ENCODE peak calls at places on chromosomes 6 and 20, in four cellular contexts. P, S, L and M are unnamed samples.

GRCh38 chr20:6582449-6582848 is 185.0 kb upstream of the BMP2 start:
- DNase-seq in P (no peak), L (no peak), S (no peak), M (no peak)

GRCh38 chr20:18613553-18613952 is 25.7 kb downstream of the DTD1 start:
- DNase-seq in S (no peak), L (no peak), P (no peak), M (no peak)

GRCh38 chr6:141666187-141666586 is 466.5 kb upstream of the GJE1 start:
- DNase-seq in P (no peak), S (no peak), L (no peak), M (no peak)

GRCh38 chr20:36113566-36114247 is 40.8 kb upstream of the EPB41L1 start:
- DNase-seq in L (no peak), P (no peak), S (no peak), M (no peak)

GRCh38 chr6:150068173-150068785 is 642 bp downstream of the ULBP3 start:
- DNase-seq in S (no peak), P (no peak), L (peak; percentile 15), M (no peak)

GRCh38 chr6:134347916-134348805 is 30.2 kb upstream of the SGK1 start:
- DNase-seq in P (no peak), S (no peak), L (no peak), M (no peak)

GRCh38 chr6:15907914-15908518 is 220.9 kb upstream of the MYLIP start:
- DNase-seq in P (no peak), L (no peak), S (no peak), M (no peak)

GRCh38 chr6:14772188-14772587 is 473.7 kb upstream of the JARID2 start:
- DNase-seq in S (no peak), L (no peak), P (no peak), M (no peak)

GRCh38 chr6:77123527-77123926 is 339.8 kb downstream of the HTR1B start:
- DNase-seq in P (no peak), S (no peak), L (no peak), M (no peak)

GRCh38 chr6:42774201-42774600 is 7.7 kb upstream of the BICRAL start:
- DNase-seq in P (no peak), S (peak; percentile 47), L (peak; percentile 57), M (no peak)

GRCh38 chr6:32175711-32176475 is at the start of gene AGPAT1:
- DNase-seq in L (peak; percentile 94), P (peak; percentile 95), S (peak; percentile 93), M (peak; percentile 93)

GRCh38 chr20:40673442-40673841 is 15.6 kb downstream of the MAFB start:
- DNase-seq in S (no peak), P (no peak), L (no peak), M (no peak)

GRCh38 chr20:23624307-23624706 is 13.4 kb downstream of the CST3 start:
- DNase-seq in L (no peak), S (no peak), P (no peak), M (no peak)

GRCh38 chr20:35279040-35279439 is 1.1 kb upstream of the MMP24OS start:
- DNase-seq in P (no peak), L (no peak), S (no peak), M (no peak)

GRCh38 chr20:10171864-10172751 is 46.5 kb upstream of the SNAP25 start:
- DNase-seq in P (peak; percentile 45), S (no peak), L (no peak), M (no peak)

GRCh38 chr6:56856036-56856580 is 98.8 kb upstream of the BEND6 start:
- DNase-seq in P (no peak), L (no peak), S (no peak), M (no peak)

GRCh38 chr20:38725959-38726848 is 1.9 kb downstream of the SLC32A1 start:
- DNase-seq in L (peak; percentile 21), S (no peak), P (peak; percentile 84), M (no peak)

GRCh38 chr6:114081730-114082129 is 110.8 kb upstream of the HDAC2 start:
- DNase-seq in S (no peak), L (no peak), P (no peak), M (no peak)

GRCh38 chr6:135299256-135299655 is 118.1 kb downstream of the MYB start:
- DNase-seq in P (no peak), S (no peak), L (no peak), M (no peak)

GRCh38 chr6:43037197-43037596 is 15.8 kb downstream of the RRP36 start:
- DNase-seq in S (no peak), L (no peak), P (no peak), M (no peak)

GRCh38 chr6:81289229-81289628 is 463.3 kb downstream of the TENT5A start:
- DNase-seq in S (no peak), P (no peak), L (no peak), M (no peak)

GRCh38 chr20:42735539-42735938 is 454.2 kb downstream of the PTPRT start:
- DNase-seq in L (no peak), S (no peak), P (no peak), M (no peak)

GRCh38 chr20:48142258-48142657 is 357.0 kb upstream of the SULF2 start:
- DNase-seq in P (no peak), S (no peak), L (no peak), M (no peak)

GRCh38 chr6:122845916-122846632 is 57.0 kb downstream of the SMPDL3A start:
- DNase-seq in L (no peak), P (no peak), S (no peak), M (no peak)

GRCh38 chr6:12286381-12287132 is 3.6 kb upstream of the EDN1 start:
- DNase-seq in L (no peak), P (no peak), S (no peak), M (no peak)

GRCh38 chr20:17893480-17893879 is 75.1 kb downstream of the SNX5 start:
- DNase-seq in P (no peak), L (no peak), S (no peak), M (no peak)

GRCh38 chr6:155224618-155225017 is 39.2 kb upstream of the CLDN20 start:
- DNase-seq in L (no peak), S (no peak), P (no peak), M (no peak)

GRCh38 chr6:111764238-111765182 is 108.7 kb downstream of the FYN start:
- DNase-seq in L (peak; percentile 29), P (peak; percentile 20), S (no peak), M (no peak)

GRCh38 chr20:1326031-1326930 is 2.7 kb downstream of the SDCBP2 start:
- DNase-seq in P (no peak), S (no peak), L (no peak), M (no peak)

DNA sequence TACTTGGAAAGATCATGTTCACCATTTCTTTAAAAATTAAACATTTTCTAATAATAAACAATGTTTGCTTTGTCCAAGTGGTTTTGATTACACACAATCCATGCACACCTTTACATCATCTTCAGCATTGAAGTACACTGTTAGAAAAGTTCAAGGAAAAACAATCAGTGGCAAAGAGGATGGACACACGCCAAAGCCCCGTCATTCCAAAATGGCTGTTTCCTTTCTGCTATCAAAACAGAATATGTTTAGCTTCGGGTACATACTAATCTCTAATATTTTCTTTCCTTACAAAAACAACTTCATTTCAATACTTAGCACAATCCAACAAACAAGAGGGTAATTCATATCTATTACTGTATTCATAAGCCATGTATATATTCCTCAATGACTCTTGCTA is 24.5 kb downstream of the REPS1 start:
- DNase-seq in P (no peak), S (no peak), L (no peak), M (no peak)
- H3K9me3 ChIP-seq in P (no peaks in the 10 kb centered on the region), S (no peaks in the 10 kb centered on the region), L (no peaks in the 10 kb centered on the region), M (no peaks in the 10 kb centered on the region)

GRCh38 chr20:29740951-29741593 is 1516.4 kb upstream of the DEFB115 start:
- DNase-seq in P (no peak), S (no peak), L (no peak), M (no peak)
- H3K9me3 ChIP-seq in P (no peaks in the 10 kb centered on the region), S (no peaks in the 10 kb centered on the region), L (no peaks in the 10 kb centered on the region), M (no peaks in the 10 kb centered on the region)

GRCh38 chr6:140124498-140124897 is 750.0 kb upstream of the CITED2 start:
- DNase-seq in P (no peak), S (no peak), L (no peak), M (no peak)
- H3K9me3 ChIP-seq in P (no peaks in the 10 kb centered on the region), S (no peaks in the 10 kb centered on the region), L (peaks cover 4% of the 10 kb centered on the region), M (no peaks in the 10 kb centered on the region)

DNA sequence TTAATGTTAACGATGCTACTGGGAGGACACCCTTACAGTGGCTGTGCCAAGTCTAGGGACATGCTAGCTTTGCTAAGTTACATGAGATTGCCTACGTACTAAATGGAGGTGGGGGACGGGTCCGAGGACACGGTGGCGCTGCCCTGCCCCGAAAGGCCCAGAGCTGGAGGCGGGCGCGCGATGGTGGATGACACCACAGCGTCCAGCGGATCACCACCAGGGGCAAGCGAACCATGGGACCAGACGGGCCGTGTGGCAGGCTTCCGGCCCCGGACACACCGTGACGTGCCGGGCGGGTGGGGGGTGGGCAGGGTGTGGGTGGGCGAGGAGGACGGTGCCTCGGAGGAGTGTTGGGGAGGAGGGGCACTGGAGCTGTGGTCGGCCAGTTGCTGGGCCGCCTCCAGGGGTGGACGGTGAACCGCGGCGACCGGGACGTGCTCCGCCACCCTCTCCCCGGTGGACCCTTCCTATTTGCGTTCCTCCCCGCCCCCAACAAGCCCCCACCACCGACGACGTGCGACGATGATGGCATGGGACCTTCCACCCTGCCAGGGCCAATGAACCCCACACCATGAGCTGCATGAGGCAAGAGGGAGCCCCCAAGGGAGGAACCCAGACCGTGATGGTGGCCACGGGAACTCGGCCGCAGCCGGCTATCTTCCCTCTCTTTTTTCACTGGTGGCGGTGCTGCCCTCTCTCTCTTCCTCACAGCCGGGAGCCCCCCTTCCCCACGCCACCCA is 773.3 kb upstream of the DEFB115 start:
- DNase-seq in S (no peak), P (no peak), L (no peak), M (no peak)
- H3K9me3 ChIP-seq in S (no peaks in the 10 kb centered on the region), P (no peaks in the 10 kb centered on the region), L (no peaks in the 10 kb centered on the region), M (no peaks in the 10 kb centered on the region)

DNA sequence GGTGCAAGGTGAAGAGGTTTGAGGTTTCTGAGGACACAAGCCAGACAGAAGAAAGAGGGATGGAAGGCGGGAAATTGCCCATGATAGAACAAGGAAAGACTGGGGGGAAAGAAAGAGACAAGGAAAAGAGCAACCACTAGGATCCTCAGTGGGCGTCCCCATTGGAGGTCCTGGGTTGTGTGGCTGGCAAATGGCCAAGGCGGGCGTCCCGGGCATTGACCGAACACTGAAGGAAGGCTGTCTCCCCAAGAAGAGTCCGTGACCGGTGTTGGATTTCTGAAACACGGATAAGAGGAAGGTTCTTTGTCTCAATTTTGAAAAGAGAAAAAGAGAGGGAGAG is 746.6 kb upstream of the ADGRB3 start:
- DNase-seq in L (no peak), S (no peak), P (no peak), M (no peak)
- H3K9me3 ChIP-seq in L (no peaks in the 10 kb centered on the region), S (no peaks in the 10 kb centered on the region), P (no peaks in the 10 kb centered on the region), M (no peaks in the 10 kb centered on the region)

GRCh38 chr6:299050-299980 is 7.0 kb downstream of the DUSP22 start:
- DNase-seq in P (no peak), L (no peak), S (no peak), M (no peak)
- H3K9me3 ChIP-seq in P (peaks cover 5% of the 10 kb centered on the region), L (no peaks in the 10 kb centered on the region), S (no peaks in the 10 kb centered on the region), M (no peaks in the 10 kb centered on the region)

GRCh38 chr6:25882066-25882496 is 8.0 kb upstream of the SLC17A3 start:
- DNase-seq in L (peak; percentile 46), S (peak; percentile 26), P (peak; percentile 30), M (no peak)

GRCh38 chr6:25880601-25881000 is 6.6 kb upstream of the SLC17A3 start:
- DNase-seq in S (no peak), L (no peak), P (no peak), M (no peak)

GRCh38 chr6:25886066-25886465 is 12.0 kb upstream of the SLC17A3 start:
- DNase-seq in P (no peak), S (no peak), L (no peak), M (no peak)

GRCh38 chr6:25883536-25883935 is 9.5 kb upstream of the SLC17A3 start:
- DNase-seq in L (no peak), P (no peak), S (no peak), M (no peak)

GRCh38 chr6:25883991-25884390 is 9.9 kb upstream of the SLC17A3 start:
- DNase-seq in L (no peak), S (no peak), P (no peak), M (no peak)
- H3K9me3 ChIP-seq in L (no peaks in the 10 kb centered on the region), S (no peaks in the 10 kb centered on the region), P (no peaks in the 10 kb centered on the region), M (no peaks in the 10 kb centered on the region)

GRCh38 chr6:83756565-83756964 is 47.7 kb upstream of the SNAP91 start:
- DNase-seq in L (no peak), S (no peak), P (no peak), M (no peak)
- H3K9me3 ChIP-seq in L (no peaks in the 10 kb centered on the region), S (no peaks in the 10 kb centered on the region), P (no peaks in the 10 kb centered on the region), M (no peaks in the 10 kb centered on the region)